ENCODE peak calls at places on chromosomes 12 and 14, in five cellular contexts. Y is kidney glomerular epithelial cell, V is iris pigment epithelial cell, W is neuronal stem cell, I is Right ventricle myocardium superior. C is an unnamed sample.

GRCh38 chr14:58640959-58641358 is 3.2 kb downstream of the DACT1 start:
- DNase-seq in Y (no peak), W (no peak), I (no peak), V (no peak), C (no peak)

GRCh38 chr12:114679452-114679875 is 4.5 kb downstream of the TBX3 start:
- DNase-seq in I (no peak), Y (no peak), V (peak; percentile 68), W (no peak), C (no peak)

GRCh38 chr12:88325076-88325827 is 183.1 kb downstream of the TMTC3 start:
- DNase-seq in Y (peak; percentile 90), W (no peak), V (peak; percentile 92), I (no peak), C (no peak)

GRCh38 chr12:92432724-92433281 is 270.0 kb upstream of the PLEKHG7 start:
- DNase-seq in W (no peak), Y (no peak), I (no peak), V (no peak), C (no peak)

GRCh38 chr12:104006929-104007328 is 41.3 kb downstream of the TDG start:
- DNase-seq in V (peak; percentile 77), I (no peak), Y (peak; percentile 85), W (no peak), C (no peak)

GRCh38 chr12:123916729-123917128 is 55.9 kb downstream of the CCDC92 start:
- DNase-seq in Y (no peak), W (no peak), I (no peak), V (no peak), C (no peak)

GRCh38 chr14:105456736-105457703 is 17.6 kb upstream of the CRIP2 start:
- DNase-seq in W (no peak), V (no peak), I (no peak), Y (no peak), C (peak; percentile 61)

GRCh38 chr14:24426150-24426911 is 3.1 kb downstream of the CBLN3 start:
- DNase-seq in I (no peak), V (no peak), Y (no peak), W (no peak), C (no peak)

GRCh38 chr12:22728989-22729388 is 104.0 kb downstream of the ETNK1 start:
- DNase-seq in W (no peak), V (no peak), I (no peak), Y (peak; percentile 49), C (no peak)

GRCh38 chr14:88490168-88490567 is 64.6 kb downstream of the PTPN21 start:
- DNase-seq in W (no peak), Y (no peak), I (no peak), V (no peak), C (no peak)

GRCh38 chr14:47549886-47550285 is 125.5 kb downstream of the MDGA2 start:
- DNase-seq in W (no peak), I (no peak), Y (no peak), V (no peak), C (no peak)

GRCh38 chr12:131007031-131007793 is 53.5 kb downstream of the ADGRD1 start:
- DNase-seq in Y (no peak), W (no peak), V (no peak), I (peak; percentile 84), C (peak; percentile 88)

GRCh38 chr12:110436231-110436630 is 13.9 kb downstream of the ARPC3 start:
- DNase-seq in Y (no peak), W (no peak), I (no peak), V (peak; percentile 73), C (no peak)

GRCh38 chr12:24709201-24709600 is 239.7 kb downstream of the BCAT1 start:
- DNase-seq in I (no peak), V (peak; percentile 72), W (no peak), Y (peak; percentile 63), C (no peak)

GRCh38 chr12:57430117-57430930 is 519 bp downstream of the R3HDM2 start:
- DNase-seq in Y (no peak), W (peak; percentile 31), I (peak; percentile 69), V (peak; percentile 31), C (peak; percentile 60)

GRCh38 chr14:93727039-93727740 is 61.1 kb downstream of the PRIMA1 start:
- DNase-seq in W (no peak), Y (no peak), I (no peak), V (no peak), C (no peak)

GRCh38 chr12:132424811-132425210 is 65.1 kb upstream of the FBRSL1 start:
- DNase-seq in W (no peak), V (no peak), Y (no peak), I (no peak), C (no peak)

GRCh38 chr12:50537538-50537919 is 32.7 kb downstream of the DIP2B start:
- DNase-seq in Y (peak; percentile 75), W (no peak), V (peak; percentile 65), I (no peak), C (no peak)

GRCh38 chr12:52258335-52258901 is 16.0 kb upstream of the KRT86 start:
- DNase-seq in W (peak; percentile 35), I (no peak), V (peak; percentile 45), Y (no peak), C (peak; percentile 67)

GRCh38 chr12:12443482-12443881 is 86.6 kb downstream of the BORCS5 start:
- DNase-seq in W (no peak), V (no peak), Y (no peak), I (peak; percentile 71), C (peak; percentile 71)

GRCh38 chr12:121223283-121223946 is 13.5 kb downstream of the P2RX4 start:
- DNase-seq in I (no peak), Y (no peak), W (no peak), V (no peak), C (no peak)

GRCh38 chr14:32545109-32545857 is 216.2 kb downstream of the AKAP6 start:
- DNase-seq in I (no peak), V (no peak), Y (no peak), W (no peak), C (no peak)

GRCh38 chr14:106318700-106319099 is 792.3 kb downstream of the TMEM121 start:
- DNase-seq in V (no peak), I (no peak), Y (no peak), W (no peak), C (peak; percentile 44)

GRCh38 chr12:113221181-113221996 is at the start of gene TPCN1:
- DNase-seq in Y (peak; percentile 100), I (peak; percentile 100), V (peak; percentile 100), W (peak; percentile 100), C (peak; percentile 100)

GRCh38 chr12:65325183-65325582 is 46.7 kb downstream of the MSRB3 start:
- DNase-seq in W (no peak), V (no peak), Y (no peak), I (no peak), C (no peak)